ENCODE peak calls at places on chromosomes 13 and 19, in seven cellular contexts. H is H4, R is hippocampal formation, U is omental fat pad, X is neural progenitor cell, M is NCI-H1092, B is iris pigment epithelial cell. G is an unnamed sample.

GRCh38 chr13:99677388-99677951 is 176.2 kb downstream of the TM9SF2 start:
- DNase-seq in H (no peak), U (no peak), M (peak), R (no peak), X (no peak), B (no peak), G (no peak)

GRCh38 chr19:43768273-43769050 is 12.3 kb downstream of the KCNN4 start:
- DNase-seq in B (no peak), H (no peak), M (no peak), U (no peak), R (no peak), X (no peak), G (no peak)

GRCh38 chr19:47797996-47798903 is 6.1 kb downstream of the TPRX1 start:
- DNase-seq in H (no peak), B (no peak), U (no peak), R (no peak), X (no peak), M (no peak), G (no peak)

GRCh38 chr19:31693870-31694269 is 344.6 kb upstream of the TSHZ3 start:
- DNase-seq in B (no peak), X (no peak), U (no peak), H (no peak), M (no peak), R (no peak), G (no peak)

GRCh38 chr13:111337206-111337605 is 16.8 kb downstream of the TEX29 start:
- DNase-seq in B (peak), U (no peak), R (no peak), X (no peak), H (peak), M (no peak), G (no peak)

GRCh38 chr19:33771308-33772101 is 25.2 kb upstream of the KCTD15 start:
- DNase-seq in X (peak), H (peak), M (peak), R (peak), B (peak), U (peak), G (peak)

GRCh38 chr13:99863789-99864626 is 107.6 kb downstream of the ZIC5 start:
- DNase-seq in H (no peak), X (no peak), U (no peak), M (no peak), B (no peak), R (no peak), G (no peak)

GRCh38 chr13:65679240-65679639 is 1550.9 kb downstream of the PCDH9 start:
- DNase-seq in H (no peak), X (no peak), B (peak), U (no peak), R (no peak), M (no peak), G (no peak)

GRCh38 chr19:7069904-7070226 is 362 bp downstream of the ZNF557 start:
- DNase-seq in X (no peak), M (no peak), H (no peak), B (peak), R (no peak), U (no peak), G (no peak)

GRCh38 chr19:13053238-13053637 is 49.4 kb downstream of the LYL1 start:
- DNase-seq in H (no peak), U (no peak), M (no peak), R (no peak), B (no peak), X (no peak), G (no peak)

GRCh38 chr19:1942078-1942933 is 1.3 kb downstream of the CSNK1G2 start:
- DNase-seq in X (peak), H (peak), B (peak), U (peak), R (no peak), M (peak), G (peak)

GRCh38 chr13:52599037-52599852 is 43.0 kb upstream of the HNRNPA1L2 start:
- DNase-seq in B (peak), R (no peak), H (no peak), M (peak), U (no peak), X (peak), G (no peak)

GRCh38 chr13:91154553-91154952 is 192.9 kb upstream of the MIR17HG start:
- DNase-seq in X (no peak), B (no peak), H (no peak), U (no peak), M (no peak), R (no peak), G (peak)

GRCh38 chr13:25371608-25372274 is at the start of gene ATP8A2:
- DNase-seq in B (no peak), X (peak), R (no peak), U (no peak), H (no peak), M (peak), G (peak)

GRCh38 chr19:18344546-18344945 is 4.1 kb downstream of the PGPEP1 start:
- DNase-seq in X (peak), H (no peak), U (no peak), M (no peak), R (no peak), B (no peak), G (no peak)

GRCh38 chr13:76019421-76020044 is 383.4 kb downstream of the LMO7 start:
- DNase-seq in B (no peak), M (no peak), U (no peak), H (peak), X (peak), R (peak), G (peak)

GRCh38 chr13:107545946-107546502 is 669.3 kb downstream of the LIG4 start:
- DNase-seq in B (no peak), H (no peak), X (no peak), R (no peak), M (peak), U (no peak), G (no peak)

GRCh38 chr13:29654807-29655547 is 59.5 kb upstream of the SLC7A1 start:
- DNase-seq in H (no peak), U (no peak), B (peak), X (no peak), M (no peak), R (no peak), G (no peak)

GRCh38 chr19:15252398-15253018 is 20.3 kb upstream of the EPHX3 start:
- DNase-seq in H (peak), U (no peak), R (peak), M (no peak), B (peak), X (peak), G (peak)

GRCh38 chr13:100789481-100789880 is 114.9 kb upstream of the TMTC4 start:
- DNase-seq in M (peak), U (no peak), H (peak), R (peak), B (peak), X (no peak), G (no peak)

GRCh38 chr13:40251343-40252032 is 415.0 kb downstream of the FOXO1 start:
- DNase-seq in U (no peak), R (no peak), M (no peak), B (peak), H (no peak), X (no peak), G (no peak)